ENCODE peak calls at places on chromosomes 4 and X, in nine cellular contexts. O is Calu3, T is GM06990, L is BE2C, I is fibroblast of pulmonary artery, Q is BJ, F is AG10803, U is astrocyte, Z is GM13976. M is an unnamed sample.

GRCh38 chr4:1517592-1518411 is 111.6 kb upstream of the NKX1-1 start:
- DNase-seq in O (no peak), T (no peak), L (peak), I (no peak), Q (no peak), F (no peak), U (no peak), Z (no peak), M (no peak)

GRCh38 chrX:101208152-101208905 is 11.3 kb upstream of the DRP2 start:
- DNase-seq in O (no peak), T (no peak), L (no peak), I (peak), Q (no peak), F (peak), U (peak), Z (no peak), M (peak)

GRCh38 chr4:101787917-101788316 is 2.6 kb upstream of the BANK1 start:
- DNase-seq in O (no peak), T (no peak), L (no peak), I (no peak), Q (no peak), F (no peak), U (no peak), Z (no peak), M (peak)

GRCh38 chr4:158588777-158589176 is 67.1 kb downstream of the RXFP1 start:
- DNase-seq in O (no peak), T (no peak), L (no peak), I (no peak), Q (no peak), F (no peak), U (no peak), Z (no peak), M (peak)

GRCh38 chrX:56788717-56789122 is 59.7 kb downstream of the NBDY start:
- DNase-seq in O (no peak), T (no peak), L (no peak), I (peak), Q (no peak), F (no peak), U (no peak), Z (peak), M (peak)

GRCh38 chr4:76767983-76768382 is 130.0 kb downstream of the SOWAHB start:
- DNase-seq in O (no peak), T (no peak), L (no peak), I (peak), Q (peak), F (peak), U (peak), Z (no peak), M (no peak)

GRCh38 chrX:21975827-21976226 is 35.3 kb downstream of the SMS start:
- DNase-seq in O (no peak), T (no peak), L (no peak), I (peak), Q (no peak), F (peak), U (peak), Z (no peak), M (peak)

GRCh38 chr4:145320269-145320668 is 139.9 kb upstream of the OTUD4 start:
- DNase-seq in O (no peak), T (no peak), L (no peak), I (no peak), Q (peak), F (peak), U (no peak), Z (no peak), M (no peak)

GRCh38 chr4:141350122-141350904 is 129.6 kb downstream of the ZNF330 start:
- DNase-seq in O (peak), T (no peak), L (no peak), I (peak), Q (peak), F (peak), U (peak), Z (no peak), M (peak)

GRCh38 chr4:141340458-141340857 is 119.8 kb downstream of the ZNF330 start:
- DNase-seq in O (no peak), T (no peak), L (no peak), I (no peak), Q (no peak), F (no peak), U (no peak), Z (no peak), M (no peak)

GRCh38 chr4:141347738-141348524 is 127.2 kb downstream of the ZNF330 start:
- DNase-seq in O (no peak), T (no peak), L (no peak), I (peak), Q (no peak), F (peak), U (no peak), Z (no peak), M (peak)

GRCh38 chr4:141348589-141348988 is 127.9 kb downstream of the ZNF330 start:
- DNase-seq in O (no peak), T (no peak), L (no peak), I (no peak), Q (no peak), F (no peak), U (no peak), Z (no peak), M (no peak)

DNA sequence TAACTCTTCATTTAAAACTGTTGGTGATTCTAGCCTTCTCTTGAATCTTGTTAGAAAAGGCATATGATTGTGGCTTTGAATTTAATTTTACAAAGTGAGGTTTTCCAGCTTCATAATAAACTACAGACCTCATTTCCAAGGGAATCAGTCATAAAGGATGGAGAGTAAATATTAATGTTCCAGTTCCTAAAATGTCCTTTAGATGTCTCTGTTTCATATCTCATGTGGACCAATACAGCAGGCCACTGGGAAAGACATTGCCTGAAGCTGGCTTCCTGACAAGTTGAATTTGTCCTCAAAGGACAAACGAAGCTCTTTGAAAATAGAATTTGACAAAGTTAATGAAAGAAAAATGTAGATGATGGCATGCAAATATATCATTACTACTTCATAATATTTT is 125.4 kb downstream of the ZNF330 start:
- DNase-seq in O (no peak), T (no peak), L (peak), I (peak), Q (no peak), F (peak), U (peak), Z (peak), M (peak)
- TF ChIP-seq CTCF in O (peak), T (peak), L (peak), I (peak), Q (peak), F (peak), U (peak), Z (no peak), M (peak)

GRCh38 chr4:22238742-22239141 is 277.1 kb downstream of the ADGRA3 start:
- DNase-seq in O (no peak), T (no peak), L (peak), I (peak), Q (no peak), F (no peak), U (no peak), Z (no peak), M (no peak)
- TF ChIP-seq CTCF in O (no peak), T (no peak), L (peak), I (peak), Q (no peak), F (no peak), U (no peak), Z (no peak), M (no peak)

GRCh38 chr4:12729384-12729783 is 754.8 kb downstream of the RAB28 start:
- DNase-seq in O (no peak), T (no peak), L (no peak), I (peak), Q (no peak), F (peak), U (peak), Z (peak), M (peak)
- TF ChIP-seq CTCF in O (no peak), T (peak), L (peak), I (peak), Q (peak), F (peak), U (peak), Z (no peak), M (peak)

DNA sequence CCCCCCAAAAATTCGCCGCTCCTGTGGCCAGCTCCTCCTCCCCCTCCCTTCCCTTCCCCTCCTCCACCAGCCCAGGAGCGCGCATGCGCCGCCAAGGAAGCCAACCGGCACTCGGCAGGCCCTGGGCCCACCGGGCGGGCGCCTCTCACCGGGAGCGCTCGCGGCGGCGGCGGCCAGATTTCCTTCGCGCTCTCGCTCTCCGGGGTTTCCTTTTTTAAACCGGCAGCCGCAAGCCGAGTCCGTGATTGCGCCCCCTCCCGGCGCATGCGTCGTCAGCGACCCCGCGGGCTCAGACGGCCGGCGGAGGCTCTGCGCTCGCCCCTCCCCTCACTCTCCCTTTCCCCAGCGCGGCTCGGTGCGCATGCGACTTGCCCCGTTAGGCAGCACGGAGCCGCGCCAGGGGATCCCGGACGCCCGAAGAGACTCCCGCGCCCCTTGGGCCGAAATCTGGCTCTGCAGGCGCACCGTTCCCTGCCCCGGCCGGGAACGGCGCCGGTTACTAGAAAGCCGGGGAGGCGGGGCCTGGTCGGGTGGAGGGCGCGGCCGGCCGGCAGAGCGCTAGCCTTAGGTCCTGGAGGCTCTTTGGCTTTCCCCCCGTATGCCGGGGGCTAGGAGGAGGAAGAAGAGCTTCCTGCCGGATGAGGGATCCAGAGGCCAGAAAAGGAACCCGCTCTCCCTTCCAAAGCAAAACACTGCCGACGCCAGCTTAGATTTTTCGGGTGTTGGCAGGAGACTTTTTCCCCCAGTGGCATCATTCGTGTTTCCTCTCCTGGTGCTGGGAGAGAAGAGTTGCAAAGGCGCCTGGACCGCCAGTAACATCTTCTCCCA is at the start of gene CLOCK:
- DNase-seq in O (peak), T (peak), L (peak), I (peak), Q (no peak), F (peak), U (peak), Z (peak), M (peak)
- TF ChIP-seq CTCF in O (peak), T (peak), L (peak), I (peak), Q (peak), F (peak), U (no peak), Z (peak), M (peak)

DNA sequence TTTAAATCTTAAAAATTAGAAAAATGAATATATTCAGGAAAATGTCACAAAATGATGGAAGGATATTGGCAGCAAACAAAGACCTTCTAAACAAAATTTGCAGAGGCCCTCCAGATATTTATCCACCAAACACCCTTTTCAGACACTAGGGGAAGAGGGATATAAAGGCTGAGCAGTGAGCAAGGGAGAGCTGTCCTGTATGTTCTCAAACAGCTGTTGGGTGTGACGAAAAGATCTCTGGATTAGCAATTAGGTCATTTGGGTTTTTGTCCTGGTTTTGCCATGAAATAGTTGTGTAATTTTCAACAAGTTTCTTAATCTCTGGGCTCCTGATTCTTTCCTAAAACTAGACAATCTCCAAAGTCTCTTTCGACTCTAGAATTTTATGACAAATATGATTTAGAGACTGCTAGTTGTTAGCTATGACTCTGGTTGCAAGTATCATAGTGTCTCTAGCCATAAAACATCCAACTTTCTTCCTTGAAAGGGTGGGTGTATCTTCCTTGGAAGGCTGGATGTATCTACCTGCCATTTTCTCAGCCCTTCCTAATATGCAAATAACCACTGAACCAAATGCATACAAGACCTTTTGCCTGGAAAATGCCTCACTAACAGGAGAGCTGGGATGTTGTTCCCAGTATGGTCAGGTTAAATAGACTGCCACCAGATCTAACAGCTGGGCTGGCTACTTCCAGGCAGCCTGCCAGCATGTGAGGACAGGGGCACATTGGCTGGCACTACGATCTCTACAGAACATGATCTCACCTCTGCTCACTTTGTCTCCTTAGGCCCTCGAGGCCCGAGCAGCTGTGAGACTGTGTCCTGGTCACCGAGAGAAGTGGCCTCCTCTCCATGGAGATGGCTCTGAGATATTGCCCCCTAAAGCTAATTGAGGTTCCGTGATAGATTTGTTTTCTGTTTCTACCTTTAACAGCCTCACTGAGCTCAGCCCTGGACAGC is 225.5 kb upstream of the JADE1 start:
- DNase-seq in O (no peak), T (no peak), L (peak), I (no peak), Q (no peak), F (peak), U (no peak), Z (no peak), M (no peak)
- TF ChIP-seq CTCF in O (no peak), T (no peak), L (no peak), I (no peak), Q (no peak), F (peak), U (no peak), Z (no peak), M (no peak)

GRCh38 chr4:173990879-173991231 is 292.6 kb downstream of the FBXO8 start:
- DNase-seq in O (no peak), T (no peak), L (peak), I (peak), Q (no peak), F (no peak), U (no peak), Z (no peak), M (peak)

GRCh38 chr4:173991321-173991720 is 292.1 kb downstream of the FBXO8 start:
- DNase-seq in O (no peak), T (no peak), L (no peak), I (no peak), Q (no peak), F (no peak), U (no peak), Z (no peak), M (no peak)

GRCh38 chr4:173991814-173992213 is 291.7 kb downstream of the FBXO8 start:
- DNase-seq in O (no peak), T (no peak), L (no peak), I (no peak), Q (no peak), F (no peak), U (no peak), Z (no peak), M (no peak)

GRCh38 chr4:173990126-173990878 is 293.2 kb downstream of the FBXO8 start:
- DNase-seq in O (peak), T (no peak), L (peak), I (peak), Q (no peak), F (peak), U (peak), Z (no peak), M (peak)
- TF ChIP-seq CTCF in O (no peak), T (peak), L (peak), I (peak), Q (peak), F (peak), U (peak), Z (no peak), M (peak)

DNA sequence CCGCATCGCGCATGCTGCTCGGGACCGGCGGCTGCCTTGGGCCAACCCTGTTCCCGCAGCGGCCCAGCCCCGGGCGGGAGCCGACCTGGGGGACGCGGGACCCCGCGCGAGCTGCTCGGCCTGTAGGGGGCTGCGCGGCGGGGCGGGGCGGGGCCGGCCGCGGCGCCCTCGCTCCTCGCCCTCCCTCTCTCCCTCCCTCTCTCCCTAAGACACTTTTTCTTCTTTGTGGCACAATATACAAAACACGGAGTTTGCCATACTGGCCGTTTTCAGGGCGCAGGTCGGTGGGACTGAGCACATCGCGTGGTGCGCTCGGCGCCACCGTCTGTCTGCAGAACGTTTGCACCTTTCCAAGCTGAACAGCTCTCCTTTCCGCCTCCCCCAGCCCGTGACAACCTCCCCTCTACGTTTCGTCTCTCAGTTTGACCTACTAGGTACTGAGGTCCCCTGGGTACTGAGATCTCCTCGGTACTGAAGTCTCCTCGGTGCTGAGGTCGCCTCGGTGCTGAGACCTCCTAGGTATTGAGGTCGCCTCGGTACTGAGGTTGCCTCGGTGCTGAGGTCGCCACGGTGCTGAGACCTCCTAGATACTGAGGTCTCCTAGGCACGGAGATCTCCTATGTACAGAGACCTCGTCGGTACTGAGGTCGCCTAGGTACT is 261.1 kb upstream of the PLCXD1 start:
- DNase-seq in O (peak), T (no peak), L (peak), I (no peak), Q (no peak), F (peak), U (no peak), Z (no peak), M (no peak)
- TF ChIP-seq CTCF in O (no peak), T (no peak), L (no peak), I (no peak), Q (no peak), F (no peak), U (no peak), Z (peak), M (no peak)

GRCh38 chrX:53093748-53094583 is at the start of gene KANTR:
- DNase-seq in O (peak), T (peak), L (peak), I (peak), Q (peak), F (peak), U (peak), Z (peak), M (peak)
- TF ChIP-seq CTCF in O (no peak), T (no peak), L (no peak), I (no peak), Q (peak), F (no peak), U (no peak), Z (no peak), M (no peak)

GRCh38 chrX:49627030-49627777 is 28.4 kb downstream of the GAGE1 start:
- DNase-seq in O (no peak), T (peak), L (peak), I (no peak), Q (no peak), F (peak), U (no peak), Z (peak), M (no peak)
- TF ChIP-seq CTCF in O (no peak), T (peak), L (peak), I (no peak), Q (no peak), F (no peak), U (no peak), Z (no peak), M (no peak)

DNA sequence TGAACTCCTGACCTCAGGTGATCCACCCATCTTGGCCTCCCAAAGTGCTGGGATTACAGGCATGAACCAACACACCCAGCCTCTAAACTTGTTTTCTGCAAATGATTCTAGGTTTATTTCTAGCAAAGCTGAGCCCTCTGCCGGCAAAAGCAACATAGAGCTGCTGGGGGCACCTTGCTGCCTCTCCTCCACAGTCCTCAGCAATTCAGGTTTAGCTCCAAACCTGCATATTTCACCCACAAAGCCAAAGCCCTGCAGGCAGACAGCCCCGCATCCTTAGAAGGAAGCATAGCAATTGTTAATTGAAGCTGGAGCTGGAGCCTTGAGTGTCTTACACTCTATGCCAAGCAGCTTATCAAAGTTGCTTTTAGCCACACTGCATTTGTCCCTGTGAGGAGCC is 24.9 kb upstream of the OCIAD2 start:
- DNase-seq in O (no peak), T (no peak), L (no peak), I (no peak), Q (no peak), F (no peak), U (no peak), Z (no peak), M (no peak)
- TF ChIP-seq CTCF in O (no peak), T (no peak), L (no peak), I (peak), Q (no peak), F (no peak), U (no peak), Z (no peak), M (peak)

M was measured in choroid plexus epithelial cell.